ENCODE peak calls at places on chromosomes 1 and 21, in seven cellular contexts. M is tibial artery, E is aorta, Q is testis, N is IMR-90, Y is A549, R is pancreas. P is an unnamed sample. For H3K4me1, the result is how much of the 10 kb centered on the place peaks cover.

GRCh38 chr21:42760361-42760970 is 107.0 kb downstream of the PDE9A start:
- DNase-seq in Y (no peak), N (no peak), Q (no peak), R (no peak), E (no peak), M (no peak), P (no peak)

GRCh38 chr1:204821924-204822323 is 48.7 kb upstream of the NFASC start:
- DNase-seq in E (no peak), Q (no peak), R (no peak), M (no peak), N (no peak), Y (no peak), P (no peak)

GRCh38 chr1:205262706-205263105 is 35.0 kb downstream of the TMCC2 start:
- DNase-seq in Q (no peak), E (no peak), Y (no peak), M (no peak), R (no peak), N (no peak), P (no peak)

GRCh38 chr1:117782056-117782455 is 147.4 kb downstream of the GDAP2 start:
- DNase-seq in R (no peak), Q (no peak), N (no peak), Y (no peak), M (no peak), E (no peak), P (no peak)

GRCh38 chr1:16020325-16020724 is 1.5 kb upstream of the CLCNKA start:
- DNase-seq in M (no peak), R (no peak), Q (no peak), Y (no peak), E (no peak), N (no peak), P (no peak)

GRCh38 chr1:53518775-53519174 is 59.6 kb downstream of the DMRTB1 start:
- DNase-seq in Q (no peak), Y (no peak), E (no peak), R (no peak), N (no peak), M (no peak), P (no peak)

GRCh38 chr1:43979528-43980254 is 681 bp downstream of the B4GALT2 start:
- DNase-seq in E (peak), N (peak), Q (peak), M (no peak), R (peak), Y (no peak), P (peak)

GRCh38 chr1:30783244-30783915 is 25.8 kb upstream of the LAPTM5 start:
- DNase-seq in N (no peak), Q (no peak), R (peak), M (peak), E (peak), Y (no peak), P (no peak)

GRCh38 chr21:45451771-45452182 is 46.8 kb downstream of the COL18A1 start:
- DNase-seq in Y (no peak), M (no peak), R (no peak), Q (no peak), N (no peak), E (peak), P (no peak)

DNA sequence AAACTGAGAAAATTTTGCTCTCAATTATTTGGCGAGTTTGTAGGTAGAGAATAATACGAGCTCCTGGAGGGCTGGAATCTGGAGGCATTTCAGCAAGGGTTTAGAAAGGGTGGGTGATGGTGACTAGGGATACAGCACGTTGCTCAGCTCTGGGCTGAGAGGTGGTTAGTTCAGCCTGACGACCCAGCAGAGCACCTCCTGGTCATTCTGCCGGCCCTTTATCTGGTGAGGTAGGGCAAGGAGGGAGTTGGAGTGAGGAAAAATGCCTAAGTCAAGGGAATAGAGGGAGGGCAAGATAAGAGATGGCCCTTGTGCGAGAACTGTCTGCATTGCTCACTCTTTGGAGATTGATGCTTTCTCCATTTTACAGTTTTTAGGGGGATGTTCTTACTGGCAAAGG is 19.1 kb downstream of the GALNT2 start:
- DNase-seq in N (no peak), Q (no peak), R (no peak), M (no peak), Y (no peak), E (no peak), P (no peak)
- H3K4me1 ChIP-seq in N (under half), Q (under half), R (half or more), M (under half), Y (half or more), E (under half), P (under half)

GRCh38 chr1:153606194-153606593 is 6.7 kb downstream of the S100A16 start:
- DNase-seq in N (no peak), E (no peak), M (no peak), R (no peak), Q (no peak), Y (no peak), P (no peak)
- H3K4me1 ChIP-seq in N (under half), E (under half), M (under half), R (under half), Q (under half), Y (under half), P (under half)

GRCh38 chr1:224432672-224433040 is 1.9 kb downstream of the WDR26 start:
- DNase-seq in E (no peak), M (no peak), Q (peak), R (no peak), N (no peak), Y (no peak), P (no peak)
- H3K4me1 ChIP-seq in E (under half), M (under half), Q (under half), R (under half), N (under half), Y (half or more), P (under half)

GRCh38 chr1:223709598-223709997 is 2.7 kb upstream of the CAPN2 start:
- DNase-seq in M (no peak), R (no peak), Y (no peak), Q (no peak), E (no peak), N (peak), P (no peak)

GRCh38 chr1:223711173-223711572 is 1.2 kb upstream of the CAPN2 start:
- DNase-seq in R (no peak), E (no peak), M (no peak), Q (no peak), Y (no peak), N (peak), P (no peak)

GRCh38 chr1:223708651-223709268 is 3.6 kb upstream of the CAPN2 start:
- DNase-seq in N (no peak), M (no peak), Y (no peak), R (no peak), Q (no peak), E (no peak), P (no peak)

GRCh38 chr1:223711838-223712183 is 528 bp upstream of the CAPN2 start:
- DNase-seq in R (no peak), N (no peak), M (no peak), Y (no peak), Q (no peak), E (no peak), P (no peak)

GRCh38 chr1:223710179-223711133 is 1.9 kb upstream of the CAPN2 start:
- DNase-seq in E (no peak), N (no peak), R (no peak), Y (no peak), M (no peak), Q (no peak), P (no peak)
- H3K4me1 ChIP-seq in E (under half), N (under half), R (under half), Y (half or more), M (under half), Q (half or more), P (under half)

GRCh38 chr1:214214851-214215250 is 66.1 kb upstream of the SMYD2 start:
- DNase-seq in Y (no peak), R (no peak), N (no peak), Q (no peak), E (no peak), M (no peak), P (no peak)
- H3K4me1 ChIP-seq in Y (half or more), R (under half), N (under half), Q (under half), E (under half), M (under half), P (under half)

DNA sequence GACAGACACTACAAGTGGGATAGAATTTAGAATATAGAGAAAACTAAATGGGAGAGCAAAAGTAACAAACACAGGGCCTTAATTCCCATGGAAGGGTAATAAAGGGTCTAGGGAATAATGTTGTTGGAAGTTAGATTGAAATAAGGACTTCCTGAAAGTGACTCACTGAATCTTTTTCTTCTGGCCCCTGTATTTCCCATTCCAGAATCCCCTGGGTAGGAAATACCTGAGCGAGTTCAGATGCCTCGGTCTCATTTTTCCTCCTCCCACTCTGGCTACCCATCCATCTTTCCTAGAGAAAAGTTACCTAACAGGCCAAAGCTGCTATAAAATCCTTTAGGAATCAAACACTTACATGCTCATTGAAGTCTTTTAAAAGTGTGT is 3.1 kb upstream of the MEF2D start:
- DNase-seq in N (peak), R (no peak), E (no peak), Y (no peak), M (no peak), Q (no peak), P (no peak)
- H3K4me1 ChIP-seq in N (under half), R (under half), E (under half), Y (half or more), M (under half), Q (half or more), P (under half)

GRCh38 chr1:198019126-198019525 is 102.0 kb downstream of the LHX9 start:
- DNase-seq in M (no peak), R (no peak), E (no peak), Q (no peak), N (no peak), Y (no peak), P (no peak)

GRCh38 chr1:198030682-198031081 is 113.5 kb downstream of the LHX9 start:
- DNase-seq in N (peak), Y (no peak), R (peak), Q (no peak), M (no peak), E (no peak), P (no peak)

GRCh38 chr1:198024782-198025181 is 107.6 kb downstream of the LHX9 start:
- DNase-seq in R (no peak), E (no peak), N (peak), M (no peak), Y (no peak), Q (no peak), P (no peak)
- H3K4me1 ChIP-seq in R (under half), E (under half), N (under half), M (under half), Y (under half), Q (under half), P (under half)

GRCh38 chr1:228284521-228284920 is 76.7 kb downstream of the OBSCN start:
- DNase-seq in Q (no peak), Y (no peak), R (no peak), M (no peak), E (no peak), N (no peak), P (no peak)
- H3K4me1 ChIP-seq in Q (under half), Y (under half), R (under half), M (under half), E (under half), N (under half), P (under half)

GRCh38 chr1:206925116-206925736 is 3.5 kb upstream of the FCMR start:
- DNase-seq in N (no peak), M (peak), E (peak), Q (peak), R (no peak), Y (no peak), P (no peak)

GRCh38 chr1:206923009-206923960 is 1.5 kb upstream of the FCMR start:
- DNase-seq in M (no peak), Q (no peak), E (peak), R (no peak), Y (no peak), N (no peak), P (no peak)

GRCh38 chr1:206924549-206925115 is 2.9 kb upstream of the FCMR start:
- DNase-seq in R (no peak), M (no peak), Y (no peak), E (no peak), N (no peak), Q (no peak), P (no peak)

GRCh38 chr1:206923961-206924548 is 2.3 kb upstream of the FCMR start:
- DNase-seq in N (no peak), Y (no peak), R (no peak), M (no peak), E (no peak), Q (no peak), P (no peak)

DNA sequence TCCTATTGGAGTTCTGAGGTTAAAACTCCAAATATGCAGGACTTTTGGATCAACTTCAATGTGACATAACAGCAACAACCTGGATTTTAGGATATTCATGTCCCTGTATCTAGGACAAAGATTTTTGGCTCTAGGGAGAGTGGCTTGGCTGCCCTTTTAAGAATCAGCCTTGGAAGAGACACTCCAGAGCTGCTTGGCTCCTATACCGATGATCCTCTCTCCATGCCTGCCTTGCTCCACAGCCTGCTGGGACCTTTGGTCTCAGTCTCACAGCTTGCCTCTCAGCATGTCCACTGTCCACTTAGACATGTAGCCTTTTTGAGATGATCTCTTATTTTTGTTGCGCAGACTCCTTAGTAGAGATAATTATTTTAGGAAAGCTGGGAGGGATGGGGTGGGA is 4.5 kb upstream of the FCMR start:
- DNase-seq in M (no peak), Q (no peak), Y (no peak), E (no peak), N (no peak), R (no peak), P (no peak)
- H3K4me1 ChIP-seq in M (under half), Q (under half), Y (under half), E (under half), N (under half), R (under half), P (under half)

GRCh38 chr1:18928985-18929384 is 26.6 kb upstream of the ALDH4A1 start:
- DNase-seq in N (no peak), M (no peak), Y (no peak), R (no peak), E (no peak), Q (no peak), P (no peak)
- H3K4me1 ChIP-seq in N (under half), M (half or more), Y (half or more), R (under half), E (under half), Q (under half), P (under half)